ENCODE peak calls at places on chromosomes 11 and 22, in four cellular contexts. U is WERI-Rb-1, M is NCI-H1417, P is cardiac fibroblast. W is an unnamed sample.

GRCh38 chr11:114296979-114297372 is 777 bp downstream of the NNMT start:
- DNase-seq in U (no peak), M (no peak), P (no peak), W (no peak)

GRCh38 chr11:60878245-60879101 is 11.1 kb downstream of the ZP1 start:
- DNase-seq in U (peak), M (no peak), P (no peak), W (no peak)

GRCh38 chr22:38176170-38176741 is 5.4 kb downstream of the PLA2G6 start:
- DNase-seq in U (peak), M (no peak), P (peak), W (no peak)

GRCh38 chr11:31160504-31161422 is 208.8 kb downstream of the DCDC1 start:
- DNase-seq in U (no peak), M (peak), P (no peak), W (no peak)

GRCh38 chr11:14357843-14358728 is 897 bp downstream of the RRAS2 start:
- DNase-seq in U (peak), M (peak), P (peak), W (peak)

GRCh38 chr11:130561441-130561881 is 113.0 kb downstream of the ADAMTS15 start:
- DNase-seq in U (no peak), M (no peak), P (peak), W (no peak)

GRCh38 chr22:28793976-28794584 is 6.3 kb downstream of the XBP1 start:
- DNase-seq in U (no peak), M (no peak), P (no peak), W (no peak)

GRCh38 chr11:118438314-118438931 is 2.1 kb downstream of the KMT2A start:
- DNase-seq in U (peak), M (peak), P (peak), W (no peak)

GRCh38 chr11:27933992-27934829 is 173.7 kb downstream of the KIF18A start:
- DNase-seq in U (no peak), M (peak), P (peak), W (no peak)

GRCh38 chr22:42604403-42604802 is 10.3 kb downstream of the POLDIP3 start:
- DNase-seq in U (no peak), M (no peak), P (peak), W (no peak)

GRCh38 chr11:21888814-21889213 is 304.1 kb upstream of the ANO5 start:
- DNase-seq in U (no peak), M (no peak), P (no peak), W (no peak)

GRCh38 chr11:111777094-111778046 is 11.2 kb upstream of the PPP2R1B start:
- DNase-seq in U (no peak), M (peak), P (peak), W (no peak)

GRCh38 chr11:3841426-3842304 is 906 bp upstream of the RHOG start:
- DNase-seq in U (peak), M (peak), P (peak), W (peak)

GRCh38 chr22:18113680-18114394 is 3.2 kb downstream of the TUBA8 start:
- DNase-seq in U (no peak), M (no peak), P (no peak), W (no peak)

GRCh38 chr11:129694538-129694937 is 121.1 kb upstream of the TMEM45B start:
- DNase-seq in U (no peak), M (no peak), P (no peak), W (no peak)

GRCh38 chr11:77775941-77776340 is 44.6 kb downstream of the RSF1 start:
- DNase-seq in U (no peak), M (no peak), P (no peak), W (no peak)

GRCh38 chr22:31852691-31853370 is 91.5 kb upstream of the YWHAH start:
- DNase-seq in U (no peak), M (no peak), P (peak), W (no peak)

GRCh38 chr11:78313181-78313788 is 104.3 kb downstream of the GAB2 start:
- DNase-seq in U (no peak), M (no peak), P (peak), W (no peak)

GRCh38 chr22:41770715-41771452 is 29.6 kb upstream of the CCDC134 start:
- DNase-seq in U (no peak), M (no peak), P (no peak), W (no peak)

GRCh38 chr11:67504023-67504949 is 877 bp downstream of the PITPNM1 start:
- DNase-seq in U (no peak), M (peak), P (peak), W (no peak)

GRCh38 chr11:2535673-2536439 is 91.0 kb downstream of the KCNQ1 start:
- DNase-seq in U (no peak), M (no peak), P (no peak), W (no peak)

GRCh38 chr11:43738600-43739409 is 58.3 kb downstream of the HSD17B12 start:
- DNase-seq in U (no peak), M (peak), P (peak), W (no peak)

GRCh38 chr11:120205596-120206161 is 5.2 kb upstream of the OAF start:
- DNase-seq in U (no peak), M (no peak), P (peak), W (no peak)

GRCh38 chr11:44943118-44943517 is 7.6 kb downstream of the TP53I11 start:
- DNase-seq in U (no peak), M (peak), P (no peak), W (no peak)

GRCh38 chr22:48579035-48579914 is 1248.4 kb downstream of the BRD1 start:
- DNase-seq in U (no peak), M (no peak), P (no peak), W (no peak)